ENCODE peak calls at places on chromosome 9, in five cellular contexts. O is SHP77; B is BJ; E is stimulated activated CD8-positive, alpha-beta memory T cell treated with anti-CD3 and anti-CD28 coated beads, Interleukin-7, amount 100 ng/mL, for 4 hours; T is WTC11. V is an unnamed sample.

GRCh38 chr9:129866373-129867137 is 31.3 kb downstream of the USP20 start:
- DNase-seq in O (no peak), B (no peak), E (no peak), T (no peak), V (no peak)

GRCh38 chr9:110700953-110701352 is 32.4 kb downstream of the MUSK start:
- DNase-seq in O (no peak), B (no peak), E (no peak), T (no peak), V (no peak)

GRCh38 chr9:131642496-131643083 is 97.3 kb downstream of the PRRT1B start:
- DNase-seq in O (no peak), B (no peak), E (no peak), T (no peak), V (no peak)

GRCh38 chr9:4137234-4137633 is 162.6 kb downstream of the GLIS3 start:
- DNase-seq in O (no peak), B (peak), E (no peak), T (no peak), V (peak)

GRCh38 chr9:87875839-87876545 is 6.7 kb upstream of the SPATA31E1 start:
- DNase-seq in O (no peak), B (no peak), E (no peak), T (no peak), V (no peak)

GRCh38 chr9:95901506-95901905 is 26.0 kb downstream of the ERCC6L2 start:
- DNase-seq in O (no peak), B (no peak), E (no peak), T (no peak), V (no peak)

GRCh38 chr9:135505406-135506187 is 5.1 kb downstream of the MRPS2 start:
- DNase-seq in O (no peak), B (no peak), E (no peak), T (no peak), V (no peak)

GRCh38 chr9:26502311-26502710 is 390.3 kb downstream of the CAAP1 start:
- DNase-seq in O (no peak), B (no peak), E (no peak), T (peak), V (no peak)

GRCh38 chr9:89177021-89177400 is 1.6 kb downstream of the SHC3 start:
- DNase-seq in O (no peak), B (no peak), E (no peak), T (no peak), V (no peak)

GRCh38 chr9:116644099-116644688 is 42.9 kb upstream of the TRIM32 start:
- DNase-seq in O (no peak), B (peak), E (no peak), T (no peak), V (peak)

GRCh38 chr9:35909274-35909673 is at the start of gene SPAAR:
- DNase-seq in O (no peak), B (no peak), E (no peak), T (no peak), V (no peak)

GRCh38 chr9:81574399-81574798 is 114.9 kb downstream of the TLE1 start:
- DNase-seq in O (no peak), B (no peak), E (no peak), T (no peak), V (no peak)

GRCh38 chr9:92964607-92964975 is 17.3 kb downstream of the FGD3 start:
- DNase-seq in O (no peak), B (no peak), E (no peak), T (no peak), V (no peak)

GRCh38 chr9:101375546-101375945 is 9.3 kb downstream of the BAAT start:
- DNase-seq in O (no peak), B (no peak), E (no peak), T (peak), V (no peak)

GRCh38 chr9:130541533-130541932 is 37.8 kb upstream of the FUBP3 start:
- DNase-seq in O (no peak), B (no peak), E (no peak), T (no peak), V (no peak)

GRCh38 chr9:102922526-102922925 is 72.6 kb upstream of the CYLC2 start:
- DNase-seq in O (no peak), B (no peak), E (no peak), T (no peak), V (no peak)

GRCh38 chr9:101005248-101005647 is 23.3 kb upstream of the PLPPR1 start:
- DNase-seq in O (no peak), B (no peak), E (no peak), T (no peak), V (no peak)

GRCh38 chr9:86594724-86595123 is 240.5 kb upstream of the TUT7 start:
- DNase-seq in O (no peak), B (no peak), E (no peak), T (no peak), V (no peak)

GRCh38 chr9:71638627-71639026 is 129.7 kb downstream of the CEMIP2 start:
- DNase-seq in O (no peak), B (no peak), E (no peak), T (no peak), V (no peak)

GRCh38 chr9:29285818-29286217 is 1712.5 kb upstream of the C9orf72 start:
- DNase-seq in O (no peak), B (no peak), E (no peak), T (no peak), V (no peak)

GRCh38 chr9:136292026-136292538 is 11.8 kb downstream of the CCDC187 start:
- DNase-seq in O (no peak), B (no peak), E (no peak), T (no peak), V (no peak)

GRCh38 chr9:111969061-111969460 is 72.4 kb downstream of the UGCG start:
- DNase-seq in O (no peak), B (no peak), E (no peak), T (no peak), V (no peak)

GRCh38 chr9:96551403-96551802 is 68.2 kb downstream of the CDC14B start:
- DNase-seq in O (no peak), B (no peak), E (no peak), T (no peak), V (no peak)

GRCh38 chr9:134284273-134284672 is 42.0 kb upstream of the RXRA start:
- DNase-seq in O (no peak), B (no peak), E (no peak), T (no peak), V (no peak)

GRCh38 chr9:113620377-113621161 is 157.0 kb downstream of the RGS3 start:
- DNase-seq in O (no peak), B (peak), E (no peak), T (no peak), V (peak)

GRCh38 chr9:91843623-91844111 is 106.4 kb downstream of the ROR2 start:
- DNase-seq in O (no peak), B (no peak), E (no peak), T (no peak), V (no peak)

GRCh38 chr9:88173378-88173999 is 35.2 kb upstream of the SPATA31C2 start:
- DNase-seq in O (peak), B (peak), E (peak), T (peak), V (peak)

GRCh38 chr9:127728808-127729207 is 6.3 kb downstream of the TOR2A start:
- DNase-seq in O (no peak), B (no peak), E (no peak), T (no peak), V (no peak)

GRCh38 chr9:98807070-98807810 is at the start of gene GALNT12:
- DNase-seq in O (no peak), B (no peak), E (no peak), T (peak), V (no peak)

GRCh38 chr9:137582286-137582860 is 3.6 kb upstream of the DPH7 start:
- DNase-seq in O (no peak), B (no peak), E (no peak), T (peak), V (no peak)

GRCh38 chr9:126145887-126146253 is 180.8 kb upstream of the MVB12B start:
- DNase-seq in O (no peak), B (no peak), E (no peak), T (no peak), V (no peak)

GRCh38 chr9:133987946-133988665 is 4.0 kb downstream of the VAV2 start:
- DNase-seq in O (no peak), B (no peak), E (no peak), T (no peak), V (no peak)

GRCh38 chr9:99210572-99210971 is 11.2 kb downstream of the ALG2 start:
- DNase-seq in O (no peak), B (no peak), E (no peak), T (no peak), V (no peak)